ENCODE peak calls at places on chromosomes 1 and 21, in six cellular contexts. One of them, this sample, is unnamed.
A peak's percentile ranks its signal among the peaks of the same experiment; 100 is the strongest.

GRCh38 chr1:177631770-177632169 is 338.1 kb downstream of the SEC16B start:
- DNase-seq in lower leg skin: no peak
- DNase-seq in hypothalamus: no peak
- DNase-seq in B cell: no peak
- DNase-seq in hepatic stellate cell: no peak
- DNase-seq in cardiac muscle cell: no peak
- DNase-seq in this sample: no peak

GRCh38 chr21:38511198-38511597 is 12.9 kb upstream of the ERG start:
- DNase-seq in lower leg skin: no peak
- DNase-seq in hypothalamus: no peak
- DNase-seq in B cell: no peak
- DNase-seq in hepatic stellate cell: no peak
- DNase-seq in cardiac muscle cell: no peak
- DNase-seq in this sample: no peak

GRCh38 chr1:154198756-154199562 is 7.1 kb upstream of the TPM3 start:
- DNase-seq in lower leg skin: no peak
- DNase-seq in hypothalamus: no peak
- DNase-seq in B cell: peak; percentile 62
- DNase-seq in hepatic stellate cell: peak; percentile 63
- DNase-seq in cardiac muscle cell: peak; percentile 70
- DNase-seq in this sample: peak; percentile 46

GRCh38 chr1:119372493-119373086 is 4.0 kb downstream of the HAO2 start:
- DNase-seq in lower leg skin: no peak
- DNase-seq in hypothalamus: no peak
- DNase-seq in B cell: no peak
- DNase-seq in hepatic stellate cell: no peak
- DNase-seq in cardiac muscle cell: peak; percentile 59
- DNase-seq in this sample: no peak

GRCh38 chr21:28516996-28517592 is 475.6 kb downstream of the LTN1 start:
- DNase-seq in lower leg skin: peak; percentile 86
- DNase-seq in hypothalamus: peak; percentile 11
- DNase-seq in B cell: peak; percentile 51
- DNase-seq in hepatic stellate cell: peak; percentile 10
- DNase-seq in cardiac muscle cell: peak; percentile 84
- DNase-seq in this sample: no peak

GRCh38 chr1:44507490-44508396 is 102.7 kb downstream of the RNF220 start:
- DNase-seq in lower leg skin: no peak
- DNase-seq in hypothalamus: peak; percentile 74
- DNase-seq in B cell: no peak
- DNase-seq in hepatic stellate cell: no peak
- DNase-seq in cardiac muscle cell: no peak
- DNase-seq in this sample: no peak

GRCh38 chr1:29416267-29416666 is 179.9 kb downstream of the PTPRU start:
- DNase-seq in lower leg skin: peak; percentile 48
- DNase-seq in hypothalamus: no peak
- DNase-seq in B cell: no peak
- DNase-seq in hepatic stellate cell: no peak
- DNase-seq in cardiac muscle cell: no peak
- DNase-seq in this sample: no peak

GRCh38 chr1:113760102-113760804 is 967 bp upstream of the PHTF1 start:
- DNase-seq in lower leg skin: no peak
- DNase-seq in hypothalamus: no peak
- DNase-seq in B cell: no peak
- DNase-seq in hepatic stellate cell: no peak
- DNase-seq in cardiac muscle cell: no peak
- DNase-seq in this sample: no peak

GRCh38 chr1:223214272-223214807 is 71.3 kb upstream of the TLR5 start:
- DNase-seq in lower leg skin: no peak
- DNase-seq in hypothalamus: no peak
- DNase-seq in B cell: no peak
- DNase-seq in hepatic stellate cell: no peak
- DNase-seq in cardiac muscle cell: no peak
- DNase-seq in this sample: no peak

GRCh38 chr1:27607239-27607804 is 3.4 kb upstream of the AHDC1 start:
- DNase-seq in lower leg skin: no peak
- DNase-seq in hypothalamus: no peak
- DNase-seq in B cell: no peak
- DNase-seq in hepatic stellate cell: no peak
- DNase-seq in cardiac muscle cell: no peak
- DNase-seq in this sample: no peak

GRCh38 chr1:221816899-221817298 is 75.0 kb upstream of the DUSP10 start:
- DNase-seq in lower leg skin: no peak
- DNase-seq in hypothalamus: no peak
- DNase-seq in B cell: no peak
- DNase-seq in hepatic stellate cell: peak; percentile 19
- DNase-seq in cardiac muscle cell: no peak
- DNase-seq in this sample: peak; percentile 64

GRCh38 chr1:206032356-206033140 is 8.9 kb upstream of the CTSE start:
- DNase-seq in lower leg skin: no peak
- DNase-seq in hypothalamus: no peak
- DNase-seq in B cell: no peak
- DNase-seq in hepatic stellate cell: no peak
- DNase-seq in cardiac muscle cell: no peak
- DNase-seq in this sample: no peak

GRCh38 chr1:234620272-234620711 is 10.3 kb upstream of the IRF2BP2 start:
- DNase-seq in lower leg skin: no peak
- DNase-seq in hypothalamus: no peak
- DNase-seq in B cell: no peak
- DNase-seq in hepatic stellate cell: no peak
- DNase-seq in cardiac muscle cell: no peak
- DNase-seq in this sample: no peak

GRCh38 chr1:149978547-149979023 is 31.9 kb downstream of the OTUD7B start:
- DNase-seq in lower leg skin: no peak
- DNase-seq in hypothalamus: no peak
- DNase-seq in B cell: no peak
- DNase-seq in hepatic stellate cell: no peak
- DNase-seq in cardiac muscle cell: peak; percentile 38
- DNase-seq in this sample: no peak

GRCh38 chr1:241800640-241801039 is 47.4 kb upstream of the EXO1 start:
- DNase-seq in lower leg skin: no peak
- DNase-seq in hypothalamus: no peak
- DNase-seq in B cell: no peak
- DNase-seq in hepatic stellate cell: no peak
- DNase-seq in cardiac muscle cell: no peak
- DNase-seq in this sample: no peak

GRCh38 chr21:46008893-46009635 is 27.5 kb downstream of the COL6A1 start:
- DNase-seq in lower leg skin: no peak
- DNase-seq in hypothalamus: no peak
- DNase-seq in B cell: peak; percentile 30
- DNase-seq in hepatic stellate cell: no peak
- DNase-seq in cardiac muscle cell: no peak
- DNase-seq in this sample: no peak

GRCh38 chr1:84998642-84999280 is 1.8 kb upstream of the MCOLN2 start:
- DNase-seq in lower leg skin: no peak
- DNase-seq in hypothalamus: no peak
- DNase-seq in B cell: peak; percentile 35
- DNase-seq in hepatic stellate cell: no peak
- DNase-seq in cardiac muscle cell: peak; percentile 10
- DNase-seq in this sample: no peak

GRCh38 chr1:228197555-228198147 is 10.2 kb upstream of the OBSCN start:
- DNase-seq in lower leg skin: no peak
- DNase-seq in hypothalamus: no peak
- DNase-seq in B cell: no peak
- DNase-seq in hepatic stellate cell: no peak
- DNase-seq in cardiac muscle cell: no peak
- DNase-seq in this sample: no peak

GRCh38 chr21:33360281-33360680 is 35.5 kb downstream of the IFNAR1 start:
- DNase-seq in lower leg skin: peak; percentile 71
- DNase-seq in hypothalamus: no peak
- DNase-seq in B cell: no peak
- DNase-seq in hepatic stellate cell: peak; percentile 57
- DNase-seq in cardiac muscle cell: no peak
- DNase-seq in this sample: no peak

GRCh38 chr1:228798548-228798947 is 63.3 kb downstream of the RHOU start:
- DNase-seq in lower leg skin: no peak
- DNase-seq in hypothalamus: no peak
- DNase-seq in B cell: no peak
- DNase-seq in hepatic stellate cell: no peak
- DNase-seq in cardiac muscle cell: no peak
- DNase-seq in this sample: no peak

GRCh38 chr21:32325706-32326105 is 27.1 kb downstream of the MRAP start:
- DNase-seq in lower leg skin: peak; percentile 46
- DNase-seq in hypothalamus: no peak
- DNase-seq in B cell: no peak
- DNase-seq in hepatic stellate cell: no peak
- DNase-seq in cardiac muscle cell: no peak
- DNase-seq in this sample: no peak

GRCh38 chr1:155166373-155167165 is 6.5 kb downstream of the KRTCAP2 start:
- DNase-seq in lower leg skin: peak; percentile 90
- DNase-seq in hypothalamus: no peak
- DNase-seq in B cell: peak; percentile 27
- DNase-seq in hepatic stellate cell: no peak
- DNase-seq in cardiac muscle cell: no peak
- DNase-seq in this sample: no peak

GRCh38 chr1:117826119-117826518 is 103.3 kb downstream of the GDAP2 start:
- DNase-seq in lower leg skin: no peak
- DNase-seq in hypothalamus: no peak
- DNase-seq in B cell: no peak
- DNase-seq in hepatic stellate cell: no peak
- DNase-seq in cardiac muscle cell: no peak
- DNase-seq in this sample: no peak

GRCh38 chr1:30322859-30323257 is 400.5 kb downstream of the MATN1 start:
- DNase-seq in lower leg skin: peak; percentile 66
- DNase-seq in hypothalamus: no peak
- DNase-seq in B cell: no peak
- DNase-seq in hepatic stellate cell: no peak
- DNase-seq in cardiac muscle cell: no peak
- DNase-seq in this sample: no peak

GRCh38 chr1:1431845-1432565 is 3.5 kb upstream of the VWA1 start:
- DNase-seq in lower leg skin: peak; percentile 91
- DNase-seq in hypothalamus: no peak
- DNase-seq in B cell: no peak
- DNase-seq in hepatic stellate cell: peak; percentile 82
- DNase-seq in cardiac muscle cell: peak; percentile 53
- DNase-seq in this sample: no peak

GRCh38 chr1:82628887-82629286 is 828.2 kb downstream of the ADGRL2 start:
- DNase-seq in lower leg skin: no peak
- DNase-seq in hypothalamus: no peak
- DNase-seq in B cell: no peak
- DNase-seq in hepatic stellate cell: no peak
- DNase-seq in cardiac muscle cell: no peak
- DNase-seq in this sample: no peak

GRCh38 chr1:42860339-42861013 is 14.1 kb downstream of the ZNF691 start:
- DNase-seq in lower leg skin: no peak
- DNase-seq in hypothalamus: no peak
- DNase-seq in B cell: no peak
- DNase-seq in hepatic stellate cell: no peak
- DNase-seq in cardiac muscle cell: no peak
- DNase-seq in this sample: no peak

GRCh38 chr1:46723901-46724300 is 5.0 kb upstream of the EFCAB14 start:
- DNase-seq in lower leg skin: no peak
- DNase-seq in hypothalamus: no peak
- DNase-seq in B cell: no peak
- DNase-seq in hepatic stellate cell: no peak
- DNase-seq in cardiac muscle cell: no peak
- DNase-seq in this sample: no peak

GRCh38 chr1:244165021-244165420 is 113.9 kb downstream of the ZBTB18 start:
- DNase-seq in lower leg skin: no peak
- DNase-seq in hypothalamus: no peak
- DNase-seq in B cell: no peak
- DNase-seq in hepatic stellate cell: no peak
- DNase-seq in cardiac muscle cell: no peak
- DNase-seq in this sample: no peak

GRCh38 chr1:22600071-22600816 is 36.2 kb upstream of the C1QA start:
- DNase-seq in lower leg skin: no peak
- DNase-seq in hypothalamus: no peak
- DNase-seq in B cell: no peak
- DNase-seq in hepatic stellate cell: no peak
- DNase-seq in cardiac muscle cell: no peak
- DNase-seq in this sample: no peak

GRCh38 chr1:225995919-225996864 is 3.0 kb downstream of the SDE2 start:
- DNase-seq in lower leg skin: no peak
- DNase-seq in hypothalamus: no peak
- DNase-seq in B cell: no peak
- DNase-seq in hepatic stellate cell: no peak
- DNase-seq in cardiac muscle cell: no peak
- DNase-seq in this sample: no peak